ENCODE peak calls at places on chromosomes 13 and 19, in four cellular contexts. Y is naive thymus-derived CD4-positive, alpha-beta T cell; D is tibial nerve; B is stimulated activated CD8-positive, alpha-beta memory T cell treated with anti-CD3 and anti-CD28 coated beads, Interleukin-7, amount 100 ng/mL, for 1 hour. K is an unnamed sample.

GRCh38 chr19:47157455-47158321 is 27.1 kb downstream of the SAE1 start:
- DNase-seq in Y (peak), D (peak), B (no peak), K (peak)

GRCh38 chr13:109509154-109509905 is 277.1 kb downstream of the IRS2 start:
- DNase-seq in Y (no peak), D (no peak), B (no peak), K (no peak)

GRCh38 chr13:86601351-86601750 is 802.1 kb upstream of the SLITRK6 start:
- DNase-seq in Y (no peak), D (no peak), B (no peak), K (no peak)

GRCh38 chr19:45901432-45901903 is 945 bp downstream of the MYPOP start:
- DNase-seq in Y (no peak), D (peak), B (no peak), K (peak)

GRCh38 chr19:41217741-41218140 is 1.3 kb upstream of the AXL start:
- DNase-seq in Y (no peak), D (no peak), B (no peak), K (no peak)

GRCh38 chr19:50365434-50366306 is at the start of gene NAPSA:
- DNase-seq in Y (no peak), D (no peak), B (no peak), K (no peak)

GRCh38 chr13:39510296-39510695 is 92.7 kb downstream of the LHFPL6 start:
- DNase-seq in Y (no peak), D (no peak), B (no peak), K (no peak)

GRCh38 chr13:75375329-75375728 is 106.6 kb downstream of the TBC1D4 start:
- DNase-seq in Y (no peak), D (no peak), B (no peak), K (no peak)

GRCh38 chr19:9917322-9917721 is 19.0 kb downstream of the OLFM2 start:
- DNase-seq in Y (no peak), D (no peak), B (no peak), K (peak)

GRCh38 chr19:49746206-49746958 is 16.7 kb downstream of the TSKS start:
- DNase-seq in Y (peak), D (no peak), B (no peak), K (no peak)

GRCh38 chr19:14091885-14092462 is 1.4 kb upstream of the SAMD1 start:
- DNase-seq in Y (no peak), D (no peak), B (no peak), K (no peak)

GRCh38 chr13:44434441-44435141 is 61.0 kb downstream of the SERP2 start:
- DNase-seq in Y (no peak), D (no peak), B (no peak), K (no peak)

K was measured in dermis microvascular lymphatic vessel endothelial cell.